ENCODE peak calls at places on chromosomes 11 and 22, in five cellular contexts. O, D, V, L and E are unnamed samples.

GRCh38 chr11:6397636-6398035 is 7.4 kb downstream of the SMPD1 start:
- DNase-seq in D (no peak), L (no peak), O (no peak), V (peak; percentile 2), E (peak; percentile 68)

GRCh38 chr22:49571326-49571725 is 256.3 kb downstream of the BRD1 start:
- DNase-seq in D (peak; percentile 32), V (no peak), O (no peak), L (no peak), E (no peak)

GRCh38 chr11:65423516-65424199 is 1.1 kb downstream of the NEAT1 start:
- DNase-seq in O (no peak), D (peak; percentile 54), V (no peak), L (no peak), E (peak; percentile 45)

GRCh38 chr11:116618461-116618860 is 154.3 kb downstream of the BUD13 start:
- DNase-seq in O (no peak), V (no peak), D (peak; percentile 15), L (no peak), E (no peak)

GRCh38 chr11:62853279-62853965 is 14.0 kb upstream of the WDR74 start:
- DNase-seq in D (no peak), O (no peak), V (no peak), L (no peak), E (no peak)

GRCh38 chr11:67636962-67637361 is 2.6 kb downstream of the TBX10 start:
- DNase-seq in O (no peak), D (no peak), V (no peak), L (no peak), E (no peak)

GRCh38 chr11:46918087-46918751 is at the start of gene LRP4:
- DNase-seq in D (no peak), O (peak; percentile 48), L (no peak), V (peak; percentile 97), E (peak; percentile 48)

GRCh38 chr22:38230108-38230825 is 28.5 kb downstream of the MAFF start:
- DNase-seq in D (no peak), L (no peak), V (peak; percentile 80), O (no peak), E (no peak)

GRCh38 chr11:3056296-3057068 is 741 bp downstream of the CARS1 start:
- DNase-seq in O (no peak), D (peak; percentile 76), L (no peak), V (peak; percentile 69), E (peak; percentile 24)

GRCh38 chr11:66119348-66120133 is 49.5 kb downstream of the PACS1 start:
- DNase-seq in V (no peak), L (peak; percentile 88), O (no peak), D (no peak), E (peak; percentile 79)

GRCh38 chr11:62472063-62472884 is 53.4 kb downstream of the SCGB1A1 start:
- DNase-seq in O (no peak), L (peak; percentile 75), V (no peak), D (no peak), E (peak; percentile 89)

GRCh38 chr11:46327829-46328228 is 19.4 kb upstream of the DGKZ start:
- DNase-seq in L (no peak), D (no peak), O (no peak), V (no peak), E (no peak)

GRCh38 chr11:122750047-122750446 is 88.3 kb upstream of the CRTAM start:
- DNase-seq in V (no peak), D (no peak), O (no peak), L (no peak), E (no peak)

GRCh38 chr22:29269731-29270474 is 1.8 kb downstream of the EWSR1 start:
- DNase-seq in O (no peak), L (no peak), D (peak; percentile 44), V (no peak), E (peak; percentile 36)

GRCh38 chr22:48270731-48271130 is 1508.3 kb downstream of the TBC1D22A start:
- DNase-seq in D (no peak), O (no peak), L (no peak), V (no peak), E (no peak)

GRCh38 chr11:69868003-69868865 is 49.0 kb upstream of the FGF3 start:
- DNase-seq in L (no peak), O (no peak), D (no peak), V (peak; percentile 85), E (no peak)

GRCh38 chr11:10680956-10681487 is 12.5 kb downstream of the IRAG1 start:
- DNase-seq in O (no peak), L (no peak), V (no peak), D (no peak), E (peak; percentile 86)

GRCh38 chr11:85961930-85962363 is 106.8 kb downstream of the CCDC83 start:
- DNase-seq in L (no peak), D (no peak), O (no peak), V (no peak), E (no peak)

GRCh38 chr22:30998329-30998728 is 29.3 kb downstream of the TUG1 start:
- DNase-seq in O (no peak), D (no peak), L (peak; percentile 7), V (peak; percentile 13), E (no peak)

GRCh38 chr11:76216536-76217326 is 10.4 kb upstream of the WNT11 start:
- DNase-seq in D (no peak), V (no peak), O (no peak), L (no peak), E (no peak)

GRCh38 chr11:27701262-27702105 is 1.2 kb upstream of the BDNF start:
- DNase-seq in D (no peak), L (peak; percentile 71), V (peak; percentile 24), O (no peak), E (peak; percentile 82)

GRCh38 chr11:75784506-75784905 is 15.9 kb downstream of the DGAT2 start:
- DNase-seq in V (no peak), L (no peak), O (no peak), D (no peak), E (no peak)

GRCh38 chr22:46119729-46120419 is 30.5 kb upstream of the PPARA start:
- DNase-seq in D (no peak), V (no peak), L (no peak), O (no peak), E (peak; percentile 79)

GRCh38 chr11:3132271-3132781 is 32.8 kb downstream of the OSBPL5 start:
- DNase-seq in V (peak; percentile 32), O (no peak), D (no peak), L (no peak), E (no peak)

GRCh38 chr22:47376901-47377520 is 614.6 kb downstream of the TBC1D22A start:
- DNase-seq in O (no peak), L (no peak), V (no peak), D (no peak), E (no peak)

GRCh38 chr11:122656073-122656630 is 630 bp downstream of the UBASH3B start:
- DNase-seq in V (peak; percentile 85), L (no peak), O (no peak), D (peak; percentile 54), E (peak; percentile 75)

GRCh38 chr11:126992065-126992803 is 8.3 kb downstream of the KIRREL3 start:
- DNase-seq in L (peak; percentile 96), O (no peak), V (no peak), D (no peak), E (peak; percentile 99)

GRCh38 chr11:61058583-61059259 is 43.6 kb upstream of the CD5 start:
- DNase-seq in V (no peak), L (no peak), D (no peak), O (no peak), E (no peak)

GRCh38 chr11:66267039-66267378 is 1.4 kb upstream of the RAB1B start:
- DNase-seq in O (no peak), V (no peak), D (no peak), L (no peak), E (no peak)

GRCh38 chr22:49887074-49887471 is 31.2 kb downstream of the ALG12 start:
- DNase-seq in O (no peak), D (no peak), L (no peak), V (no peak), E (no peak)

GRCh38 chr11:102802341-102802740 is 4.4 kb upstream of the MMP1 start:
- DNase-seq in D (no peak), O (no peak), V (no peak), L (peak; percentile 77), E (peak; percentile 70)

GRCh38 chr22:47090591-47091240 is 328.3 kb downstream of the TBC1D22A start:
- DNase-seq in D (peak; percentile 38), L (no peak), V (peak; percentile 71), O (peak; percentile 13), E (peak; percentile 19)

GRCh38 chr11:22778642-22779041 is 51.0 kb downstream of the SVIP start:
- DNase-seq in L (no peak), O (no peak), V (no peak), D (no peak), E (peak; percentile 5)

GRCh38 chr11:76208438-76208828 is 2.1 kb upstream of the WNT11 start:
- DNase-seq in O (no peak), L (no peak), V (no peak), D (no peak), E (no peak)

GRCh38 chr11:83574516-83574915 is 288.3 kb upstream of the CCDC90B start:
- DNase-seq in L (peak; percentile 75), D (no peak), O (no peak), V (no peak), E (peak; percentile 5)

GRCh38 chr11:1105183-1105565 is 30.5 kb downstream of the MUC2 start:
- DNase-seq in L (no peak), V (no peak), D (no peak), O (no peak), E (no peak)